ENCODE peak calls at places on chromosomes 12 and 14, in ten cellular contexts. J is GM10248; O is posterior cingulate gyrus; M is NCI-H146; W is choroid plexus epithelial cell; S is mucosa of descending colon; A is activated CD4-positive, alpha-beta T cell treated with anti-CD3 and anti-CD28 coated beads for 48 hours; Y is stimulated activated CD4-positive, alpha-beta T cell treated with anti-CD3 and anti-CD28 coated beads, Interleukin-2, amount 100 ng/mL, for 48 hours; N is NCI-H1930; I is AG20443. Q is an unnamed sample.

GRCh38 chr12:110917961-110918360 is 2.4 kb downstream of the MYL2 start:
- DNase-seq in J (no peak), O (peak), M (no peak), W (no peak), S (no peak), A (no peak), Y (no peak), N (no peak), I (no peak), Q (no peak)

GRCh38 chr14:70133461-70133860 is 55.3 kb downstream of the SLC8A3 start:
- DNase-seq in J (no peak), O (no peak), M (no peak), W (no peak), S (no peak), A (no peak), Y (no peak), N (no peak), I (no peak), Q (no peak)

GRCh38 chr12:124632510-124632909 is 65.1 kb upstream of the NCOR2 start:
- DNase-seq in J (no peak), O (no peak), M (peak), W (no peak), S (no peak), A (no peak), Y (no peak), N (no peak), I (no peak), Q (no peak)

GRCh38 chr14:60819575-60819974 is 85.0 kb downstream of the MNAT1 start:
- DNase-seq in J (no peak), O (no peak), M (no peak), W (no peak), S (no peak), A (no peak), Y (no peak), N (no peak), I (no peak), Q (no peak)

GRCh38 chr12:6613015-6613775 is 6.0 kb upstream of the CHD4 start:
- DNase-seq in J (peak), O (peak), M (peak), W (peak), S (peak), A (no peak), Y (no peak), N (peak), I (peak), Q (peak)

GRCh38 chr14:68232643-68233055 is 413.1 kb downstream of the RAD51B start:
- DNase-seq in J (peak), O (no peak), M (no peak), W (peak), S (no peak), A (peak), Y (peak), N (no peak), I (peak), Q (peak)

GRCh38 chr12:591571-592505 is 71.4 kb downstream of the NINJ2 start:
- DNase-seq in J (no peak), O (peak), M (peak), W (no peak), S (no peak), A (no peak), Y (no peak), N (no peak), I (no peak), Q (no peak)

GRCh38 chr12:111761099-111761498 is 5.6 kb upstream of the ALDH2 start:
- DNase-seq in J (peak), O (peak), M (no peak), W (no peak), S (no peak), A (no peak), Y (no peak), N (no peak), I (no peak), Q (no peak)

GRCh38 chr12:99087278-99087677 is 442.2 kb downstream of the APAF1 start:
- DNase-seq in J (no peak), O (no peak), M (peak), W (peak), S (no peak), A (no peak), Y (no peak), N (peak), I (no peak), Q (peak)

GRCh38 chr14:68592948-68593347 is 199.9 kb downstream of the ZFP36L1 start:
- DNase-seq in J (no peak), O (peak), M (no peak), W (no peak), S (no peak), A (no peak), Y (no peak), N (no peak), I (no peak), Q (no peak)

GRCh38 chr14:100621806-100622205 is 34.6 kb upstream of the BEGAIN start:
- DNase-seq in J (no peak), O (peak), M (no peak), W (no peak), S (no peak), A (peak), Y (no peak), N (no peak), I (no peak), Q (no peak)

GRCh38 chr14:20723458-20723857 is 22.2 kb upstream of the EDDM3A start:
- DNase-seq in J (no peak), O (peak), M (no peak), W (no peak), S (no peak), A (no peak), Y (no peak), N (no peak), I (peak), Q (no peak)

GRCh38 chr12:57724003-57724935 is 14.3 kb downstream of the AGAP2 start:
- DNase-seq in J (peak), O (no peak), M (peak), W (no peak), S (no peak), A (no peak), Y (no peak), N (no peak), I (peak), Q (no peak)

GRCh38 chr12:29041621-29042020 is 107.5 kb upstream of the FAR2 start:
- DNase-seq in J (no peak), O (no peak), M (no peak), W (peak), S (no peak), A (no peak), Y (no peak), N (no peak), I (peak), Q (peak)

GRCh38 chr14:24904533-24904932 is 145.4 kb downstream of the STXBP6 start:
- DNase-seq in J (no peak), O (no peak), M (no peak), W (no peak), S (no peak), A (no peak), Y (no peak), N (no peak), I (no peak), Q (no peak)

GRCh38 chr14:77148510-77149231 is 7.1 kb upstream of the ZDHHC22 start:
- DNase-seq in J (no peak), O (no peak), M (no peak), W (no peak), S (no peak), A (no peak), Y (no peak), N (no peak), I (no peak), Q (no peak)

GRCh38 chr12:49626836-49627235 is 3.5 kb downstream of the PRPF40B start:
- DNase-seq in J (no peak), O (no peak), M (no peak), W (peak), S (no peak), A (no peak), Y (no peak), N (no peak), I (no peak), Q (no peak)

GRCh38 chr12:94725375-94726168 is 75.2 kb upstream of the TMCC3 start:
- DNase-seq in J (no peak), O (no peak), M (no peak), W (peak), S (no peak), A (no peak), Y (no peak), N (no peak), I (peak), Q (peak)

GRCh38 chr12:10716277-10716676 is 6.8 kb downstream of the YBX3 start:
- DNase-seq in J (no peak), O (no peak), M (no peak), W (no peak), S (no peak), A (no peak), Y (no peak), N (no peak), I (no peak), Q (no peak)

GRCh38 chr12:70243510-70244331 is 488 bp downstream of the CNOT2 start:
- DNase-seq in J (peak), O (peak), M (peak), W (peak), S (peak), A (peak), Y (peak), N (no peak), I (peak), Q (peak)

GRCh38 chr14:88551094-88551870 is 3.5 kb downstream of the PTPN21 start:
- DNase-seq in J (peak), O (peak), M (peak), W (peak), S (peak), A (peak), Y (peak), N (peak), I (peak), Q (peak)

GRCh38 chr12:124686001-124686884 is 118.8 kb upstream of the NCOR2 start:
- DNase-seq in J (no peak), O (peak), M (no peak), W (no peak), S (no peak), A (no peak), Y (no peak), N (no peak), I (peak), Q (peak)

GRCh38 chr12:87383705-87384104 is 645.5 kb downstream of the C12orf50 start:
- DNase-seq in J (no peak), O (no peak), M (peak), W (peak), S (no peak), A (no peak), Y (no peak), N (no peak), I (no peak), Q (no peak)

GRCh38 chr12:131536337-131536736 is 174.6 kb upstream of the SFSWAP start:
- DNase-seq in J (no peak), O (peak), M (no peak), W (no peak), S (no peak), A (peak), Y (no peak), N (no peak), I (peak), Q (no peak)